ENCODE peak calls at places on chromosomes 3 and 15, in four cellular contexts. One of them, this sample, is unnamed.

GRCh38 chr3:138898708-138899107 is 48.2 kb downstream of the FOXL2 start:
- DNase-seq in AG20443: no peak
- DNase-seq in GM13977: no peak
- DNase-seq in stimulated activated CD4-positive, alpha-beta T cell treated with anti-CD3 and anti-CD28 coated beads, Interleukin-1b, Interleukin-23, amount 100 ng/mL, for 24 hours: no peak
- DNase-seq in this sample: no peak

GRCh38 chr3:139811331-139811730 is 123.7 kb upstream of the CLSTN2 start:
- DNase-seq in AG20443: no peak
- DNase-seq in GM13977: no peak
- DNase-seq in stimulated activated CD4-positive, alpha-beta T cell treated with anti-CD3 and anti-CD28 coated beads, Interleukin-1b, Interleukin-23, amount 100 ng/mL, for 24 hours: no peak
- DNase-seq in this sample: no peak

GRCh38 chr15:63030101-63030528 is 12.4 kb upstream of the TPM1 start:
- DNase-seq in AG20443: peak
- DNase-seq in GM13977: no peak
- DNase-seq in stimulated activated CD4-positive, alpha-beta T cell treated with anti-CD3 and anti-CD28 coated beads, Interleukin-1b, Interleukin-23, amount 100 ng/mL, for 24 hours: no peak
- DNase-seq in this sample: no peak

GRCh38 chr3:144053121-144053520 is 81.5 kb downstream of the DIPK2A start:
- DNase-seq in AG20443: peak
- DNase-seq in GM13977: no peak
- DNase-seq in stimulated activated CD4-positive, alpha-beta T cell treated with anti-CD3 and anti-CD28 coated beads, Interleukin-1b, Interleukin-23, amount 100 ng/mL, for 24 hours: no peak
- DNase-seq in this sample: no peak

GRCh38 chr15:71080166-71080565 is 35.1 kb upstream of the THSD4 start:
- DNase-seq in AG20443: no peak
- DNase-seq in GM13977: no peak
- DNase-seq in stimulated activated CD4-positive, alpha-beta T cell treated with anti-CD3 and anti-CD28 coated beads, Interleukin-1b, Interleukin-23, amount 100 ng/mL, for 24 hours: no peak
- DNase-seq in this sample: no peak

GRCh38 chr3:171429635-171430034 is 30.6 kb downstream of the TNIK start:
- DNase-seq in AG20443: no peak
- DNase-seq in GM13977: no peak
- DNase-seq in stimulated activated CD4-positive, alpha-beta T cell treated with anti-CD3 and anti-CD28 coated beads, Interleukin-1b, Interleukin-23, amount 100 ng/mL, for 24 hours: no peak
- DNase-seq in this sample: no peak

GRCh38 chr3:71304261-71304646 is 279.3 kb downstream of the FOXP1 start:
- DNase-seq in AG20443: no peak
- DNase-seq in GM13977: no peak
- DNase-seq in stimulated activated CD4-positive, alpha-beta T cell treated with anti-CD3 and anti-CD28 coated beads, Interleukin-1b, Interleukin-23, amount 100 ng/mL, for 24 hours: no peak
- DNase-seq in this sample: no peak

GRCh38 chr15:90762109-90762508 is 45.0 kb downstream of the BLM start:
- DNase-seq in AG20443: peak
- DNase-seq in GM13977: no peak
- DNase-seq in stimulated activated CD4-positive, alpha-beta T cell treated with anti-CD3 and anti-CD28 coated beads, Interleukin-1b, Interleukin-23, amount 100 ng/mL, for 24 hours: no peak
- DNase-seq in this sample: no peak

GRCh38 chr3:187207062-187207461 is 9.8 kb downstream of the RTP1 start:
- DNase-seq in AG20443: no peak
- DNase-seq in GM13977: no peak
- DNase-seq in stimulated activated CD4-positive, alpha-beta T cell treated with anti-CD3 and anti-CD28 coated beads, Interleukin-1b, Interleukin-23, amount 100 ng/mL, for 24 hours: no peak
- DNase-seq in this sample: no peak

GRCh38 chr3:38641461-38642110 is 7.9 kb downstream of the SCN5A start:
- DNase-seq in AG20443: no peak
- DNase-seq in GM13977: no peak
- DNase-seq in stimulated activated CD4-positive, alpha-beta T cell treated with anti-CD3 and anti-CD28 coated beads, Interleukin-1b, Interleukin-23, amount 100 ng/mL, for 24 hours: no peak
- DNase-seq in this sample: no peak

GRCh38 chr3:194565597-194566190 is 67.5 kb downstream of the TMEM44 start:
- DNase-seq in AG20443: peak
- DNase-seq in GM13977: no peak
- DNase-seq in stimulated activated CD4-positive, alpha-beta T cell treated with anti-CD3 and anti-CD28 coated beads, Interleukin-1b, Interleukin-23, amount 100 ng/mL, for 24 hours: no peak
- DNase-seq in this sample: no peak

GRCh38 chr3:100563228-100563627 is 46.2 kb upstream of the ADGRG7 start:
- DNase-seq in AG20443: no peak
- DNase-seq in GM13977: no peak
- DNase-seq in stimulated activated CD4-positive, alpha-beta T cell treated with anti-CD3 and anti-CD28 coated beads, Interleukin-1b, Interleukin-23, amount 100 ng/mL, for 24 hours: no peak
- DNase-seq in this sample: no peak

GRCh38 chr15:98596885-98597343 is 51.4 kb upstream of the IGF1R start:
- DNase-seq in AG20443: no peak
- DNase-seq in GM13977: no peak
- DNase-seq in stimulated activated CD4-positive, alpha-beta T cell treated with anti-CD3 and anti-CD28 coated beads, Interleukin-1b, Interleukin-23, amount 100 ng/mL, for 24 hours: no peak
- DNase-seq in this sample: no peak

GRCh38 chr3:189368384-189368783 is 196.6 kb downstream of the TPRG1 start:
- DNase-seq in AG20443: no peak
- DNase-seq in GM13977: no peak
- DNase-seq in stimulated activated CD4-positive, alpha-beta T cell treated with anti-CD3 and anti-CD28 coated beads, Interleukin-1b, Interleukin-23, amount 100 ng/mL, for 24 hours: no peak
- DNase-seq in this sample: no peak

This sample was measured in mesothelial cell of epicardium.